ENCODE peak calls at places on chromosomes 16 and 17, in six cellular contexts. V is naive thymus-derived CD4-positive, alpha-beta T cell; A is mammary epithelial cell; B is sigmoid colon; F is tibial nerve; E is brain microvascular endothelial cell. D is an unnamed sample.
A peak's percentile ranks its signal among the peaks of the same experiment; 100 is the strongest.

GRCh38 chr17:35082073-35082657 is 18.7 kb upstream of the RFFL start:
- DNase-seq in V (no peak), A (peak; percentile 84), B (no peak), F (no peak), E (peak; percentile 43), D (no peak)

GRCh38 chr17:72962099-72962498 is 130.4 kb downstream of the SLC39A11 start:
- DNase-seq in V (no peak), A (no peak), B (no peak), F (no peak), E (no peak), D (no peak)

GRCh38 chr16:22373662-22374310 is 633 bp downstream of the CDR2 start:
- DNase-seq in V (peak; percentile 53), A (no peak), B (peak; percentile 79), F (peak; percentile 27), E (no peak), D (no peak)

GRCh38 chr17:32609085-32609484 is 122.3 kb downstream of the CDK5R1 start:
- DNase-seq in V (peak; percentile 72), A (peak; percentile 69), B (no peak), F (no peak), E (no peak), D (peak; percentile 51)

GRCh38 chr17:45828171-45829133 is 16.2 kb upstream of the SPPL2C start:
- DNase-seq in V (no peak), A (no peak), B (no peak), F (no peak), E (no peak), D (no peak)

GRCh38 chr17:68470959-68471358 is 13.7 kb upstream of the WIPI1 start:
- DNase-seq in V (no peak), A (no peak), B (no peak), F (no peak), E (no peak), D (no peak)

GRCh38 chr17:79036181-79036580 is 12.2 kb downstream of the C1QTNF1 start:
- DNase-seq in V (no peak), A (no peak), B (peak; percentile 19), F (no peak), E (no peak), D (no peak)

GRCh38 chr16:89114159-89114981 is 20.7 kb downstream of the ACSF3 start:
- DNase-seq in V (no peak), A (no peak), B (no peak), F (no peak), E (peak; percentile 71), D (no peak)

GRCh38 chr17:55224746-55225145 is 40.0 kb upstream of the HLF start:
- DNase-seq in V (no peak), A (no peak), B (no peak), F (no peak), E (no peak), D (no peak)

GRCh38 chr16:67199011-67199807 is at the start of gene ELMO3:
- DNase-seq in V (no peak), A (peak; percentile 67), B (no peak), F (no peak), E (no peak), D (no peak)

GRCh38 chr17:75814900-75815373 is 29.3 kb downstream of the UNC13D start:
- DNase-seq in V (no peak), A (peak; percentile 78), B (no peak), F (no peak), E (peak; percentile 74), D (peak; percentile 37)

GRCh38 chr17:28717578-28718316 is at the start of gene RAB34:
- DNase-seq in V (peak; percentile 21), A (peak; percentile 73), B (peak; percentile 92), F (peak; percentile 54), E (peak; percentile 70), D (no peak)

GRCh38 chr16:1642148-1642547 is 30.0 kb downstream of the CRAMP1 start:
- DNase-seq in V (no peak), A (no peak), B (no peak), F (no peak), E (no peak), D (no peak)

GRCh38 chr17:51487947-51488346 is 227.6 kb downstream of the UTP18 start:
- DNase-seq in V (peak; percentile 28), A (peak; percentile 20), B (no peak), F (no peak), E (no peak), D (no peak)

GRCh38 chr17:48127371-48128051 is 19.9 kb downstream of the SNX11 start:
- DNase-seq in V (no peak), A (peak; percentile 81), B (no peak), F (no peak), E (no peak), D (peak; percentile 26)

GRCh38 chr17:44557653-44558285 is 485 bp downstream of the FZD2 start:
- DNase-seq in V (peak; percentile 28), A (peak; percentile 39), B (peak; percentile 69), F (no peak), E (peak; percentile 55), D (no peak)

GRCh38 chr16:47887496-47887895 is 268.3 kb downstream of the ABCC12 start:
- DNase-seq in V (no peak), A (peak; percentile 82), B (no peak), F (no peak), E (no peak), D (peak; percentile 56)

GRCh38 chr17:77372444-77373297 is 231.9 kb downstream of the SEC14L1 start:
- DNase-seq in V (peak; percentile 70), A (peak; percentile 54), B (peak; percentile 95), F (peak; percentile 75), E (no peak), D (no peak)

GRCh38 chr17:50534222-50534978 is 1.9 kb downstream of the EPN3 start:
- DNase-seq in V (no peak), A (peak; percentile 86), B (no peak), F (no peak), E (no peak), D (no peak)

GRCh38 chr17:1746975-1747543 is 4.4 kb downstream of the SERPINF2 start:
- DNase-seq in V (no peak), A (peak; percentile 51), B (no peak), F (no peak), E (no peak), D (no peak)

GRCh38 chr17:41692722-41693521 is 4.2 kb downstream of the EIF1 start:
- DNase-seq in V (peak; percentile 36), A (peak; percentile 49), B (no peak), F (no peak), E (no peak), D (no peak)

GRCh38 chr16:68070811-68071546 is 14.2 kb upstream of the NFATC3 start:
- DNase-seq in V (no peak), A (no peak), B (no peak), F (no peak), E (no peak), D (no peak)

DNA sequence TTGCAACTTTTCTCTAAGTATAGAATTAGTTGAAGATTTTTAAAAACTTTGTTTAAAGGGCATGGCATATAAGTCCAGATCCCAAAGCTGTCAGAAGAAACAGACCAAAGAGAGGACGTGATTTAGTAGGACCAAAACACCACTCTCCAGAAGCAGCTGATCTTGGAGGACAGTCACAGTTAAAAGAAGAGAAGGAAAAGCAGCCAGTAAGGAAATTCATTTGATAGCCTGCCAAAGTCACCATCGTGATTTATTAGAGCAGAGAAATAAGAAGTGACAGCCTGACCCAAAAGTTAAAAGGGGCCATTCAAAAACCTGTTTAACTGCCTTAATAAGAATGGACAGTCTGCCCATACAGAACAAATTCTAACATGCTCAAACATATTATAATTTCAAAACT is 37.1 kb downstream of the SNN start:
- DNase-seq in V (no peak), A (no peak), B (no peak), F (no peak), E (no peak), D (no peak)
- H3K27ac ChIP-seq in V (no peak overlapping the region), A (no peak overlapping the region), B (no peak overlapping the region), F (no peak overlapping the region), E (no peak overlapping the region), D (no peak overlapping the region)

DNA sequence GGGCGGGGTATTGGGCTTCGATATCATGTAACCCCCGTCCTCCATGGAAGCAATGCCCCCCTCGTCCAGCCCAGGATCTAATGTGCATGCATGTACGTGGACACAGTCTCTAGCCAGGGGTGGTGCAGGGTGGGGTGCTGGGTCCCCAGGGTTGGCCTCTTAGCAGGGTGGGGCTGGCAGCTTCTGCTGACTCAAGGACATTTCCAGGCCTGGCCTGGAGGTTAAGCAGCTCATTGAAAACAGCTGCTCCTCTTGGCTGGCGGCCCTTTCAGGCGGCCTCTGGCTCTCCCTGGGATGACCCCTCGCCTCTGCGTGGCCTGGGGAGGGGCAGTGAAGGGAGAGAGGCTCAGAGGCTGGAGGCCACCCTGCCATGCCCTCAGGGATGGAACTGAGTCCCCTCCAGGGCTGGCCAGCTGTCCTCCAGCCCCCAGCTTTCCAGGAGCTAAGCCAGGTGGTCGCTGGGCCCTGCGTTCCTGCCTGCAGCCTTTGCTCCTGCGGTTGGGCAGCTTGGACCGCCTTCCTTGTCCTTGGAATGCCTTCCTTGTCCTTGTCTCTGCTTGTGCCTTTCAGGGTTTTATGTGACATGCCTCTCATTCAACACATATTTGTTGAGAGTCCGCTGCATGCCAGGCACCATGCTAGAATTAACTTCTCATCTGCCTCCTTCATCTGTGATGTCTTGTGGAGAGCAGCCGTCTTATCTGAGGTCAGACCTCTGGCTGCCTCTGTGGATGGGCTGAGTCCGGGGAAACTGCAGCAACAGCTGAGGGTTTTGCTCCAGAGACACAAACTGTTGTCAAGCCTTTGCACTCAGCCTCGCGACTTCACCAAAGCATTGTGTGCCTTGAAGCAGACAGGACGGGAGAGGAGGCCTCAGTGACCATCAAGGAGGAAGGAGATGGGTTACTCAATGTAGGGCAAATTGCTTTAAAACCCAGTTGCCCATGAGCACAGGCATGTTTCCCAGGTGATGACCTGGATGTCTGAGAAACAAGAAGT is 26.7 kb downstream of the MRC2 start:
- DNase-seq in V (no peak), A (no peak), B (peak; percentile 83), F (peak; percentile 52), E (no peak), D (no peak)
- H3K27ac ChIP-seq in V (no peak overlapping the region), A (no peak overlapping the region), B (peak overlapping the region; percentile 66), F (no peak overlapping the region), E (no peak overlapping the region), D (no peak overlapping the region)

DNA sequence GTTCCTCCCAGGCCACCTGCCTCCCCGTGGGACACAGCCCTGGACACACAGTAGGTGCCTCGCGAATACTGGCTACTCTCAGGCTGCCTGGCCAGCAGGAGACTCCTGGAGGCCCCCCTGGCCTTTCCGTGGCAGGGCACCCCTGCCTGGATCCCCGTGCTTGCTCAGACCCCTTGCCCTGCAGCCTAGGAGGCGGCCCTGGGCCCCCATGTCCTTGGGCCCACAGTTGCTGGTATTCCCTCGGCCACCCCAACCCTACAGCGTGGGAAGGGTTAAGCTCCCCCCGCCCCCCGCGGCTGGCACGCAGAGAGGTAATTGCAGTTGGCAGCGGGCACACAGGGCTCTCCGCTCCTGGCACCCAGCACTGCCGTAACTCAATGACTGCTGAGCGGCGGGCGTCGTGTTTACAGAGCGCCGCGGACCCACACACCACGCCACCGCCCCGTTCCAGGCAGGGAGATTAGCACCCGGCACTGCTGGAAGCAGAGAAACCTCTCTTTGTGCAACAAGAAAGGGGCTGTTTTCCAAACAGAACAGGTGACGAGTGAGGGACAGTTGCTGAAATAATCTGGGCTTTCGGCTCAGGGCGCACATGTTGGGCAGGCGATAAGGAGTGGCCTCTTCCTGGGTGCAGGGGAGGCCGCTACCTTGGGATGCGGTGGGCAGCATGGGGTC is 32.3 kb downstream of the BAHCC1 start:
- DNase-seq in V (no peak), A (no peak), B (no peak), F (no peak), E (no peak), D (no peak)
- H3K27ac ChIP-seq in V (no peak overlapping the region), A (no peak overlapping the region), B (peak overlapping the region; percentile 13), F (peak overlapping the region; percentile 16), E (no peak overlapping the region), D (no peak overlapping the region)

DNA sequence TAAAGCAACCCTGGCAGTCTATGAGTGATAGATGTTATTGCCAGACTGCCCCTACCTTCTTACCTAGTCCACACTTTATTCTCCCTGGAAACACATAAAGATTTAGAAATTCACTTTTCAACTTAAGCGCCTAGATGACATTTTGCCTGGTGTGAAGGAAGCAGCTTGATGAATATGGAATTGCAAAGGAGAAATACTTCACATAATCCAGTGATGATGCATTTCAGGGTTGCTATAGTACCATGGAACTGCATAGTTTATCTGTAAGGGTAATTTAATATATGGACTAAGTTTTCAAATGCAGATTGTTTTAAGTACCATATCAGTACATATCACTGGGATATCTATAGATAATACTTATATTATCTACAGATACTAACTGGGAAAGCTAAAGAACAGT is 37.0 kb upstream of the TRAP1 start:
- DNase-seq in V (no peak), A (no peak), B (no peak), F (no peak), E (no peak), D (no peak)
- H3K27ac ChIP-seq in V (no peak overlapping the region), A (no peak overlapping the region), B (peak overlapping the region; percentile 57), F (no peak overlapping the region), E (no peak overlapping the region), D (no peak overlapping the region)